ENCODE peak calls at places on chromosomes 16 and 17, in nine cellular contexts. J, C, V, Z, N, O, L, R and S are unnamed samples.

GRCh38 chr17:17782425-17783120 is 54.2 kb downstream of the SREBF1 start:
- DNase-seq in R (no peak), V (no peak), C (no peak), N (no peak), O (peak), J (peak), Z (no peak), L (no peak), S (peak)

GRCh38 chr17:63880706-63881105 is 1.0 kb downstream of the GH2 start:
- DNase-seq in L (no peak), Z (no peak), O (no peak), V (no peak), N (no peak), J (no peak), C (no peak), R (no peak), S (no peak)

GRCh38 chr17:27551701-27552466 is 79.1 kb upstream of the LGALS9 start:
- DNase-seq in L (no peak), Z (no peak), O (peak), C (peak), V (no peak), J (peak), R (no peak), N (no peak), S (no peak)

GRCh38 chr17:17711708-17712141 is 30.5 kb downstream of the RAI1 start:
- DNase-seq in Z (no peak), J (peak), L (no peak), O (peak), C (no peak), R (no peak), N (no peak), V (no peak), S (no peak)

GRCh38 chr16:11135167-11135973 is 120.6 kb downstream of the SOCS1 start:
- DNase-seq in L (peak), N (no peak), Z (no peak), R (no peak), C (peak), J (no peak), V (no peak), O (peak), S (no peak)

GRCh38 chr17:75318211-75318610 is 29.0 kb upstream of the SLC25A19 start:
- DNase-seq in J (no peak), L (no peak), V (no peak), O (no peak), R (no peak), Z (no peak), N (no peak), C (no peak), S (no peak)

GRCh38 chr16:22386976-22387375 is 12.6 kb upstream of the CDR2 start:
- DNase-seq in J (peak), Z (no peak), N (no peak), V (no peak), L (peak), R (peak), O (peak), C (peak), S (no peak)

GRCh38 chr16:58371841-58372240 is 20.4 kb upstream of the GINS3 start:
- DNase-seq in J (no peak), Z (no peak), V (no peak), R (no peak), C (no peak), O (no peak), L (no peak), N (no peak), S (no peak)

GRCh38 chr16:57994778-57995177 is 5.7 kb downstream of the ZNF319 start:
- DNase-seq in Z (no peak), N (no peak), O (peak), R (no peak), C (no peak), L (peak), J (no peak), V (no peak), S (peak)

GRCh38 chr17:17792551-17793377 is 44.0 kb downstream of the SREBF1 start:
- DNase-seq in J (peak), O (no peak), L (peak), V (peak), C (no peak), Z (no peak), R (peak), N (no peak), S (peak)

GRCh38 chr17:83101805-83102480 is 22.5 kb downstream of the METRNL start:
- DNase-seq in N (no peak), L (no peak), J (no peak), O (no peak), V (no peak), R (no peak), Z (no peak), C (peak), S (no peak)

GRCh38 chr17:58809564-58809936 is 53.9 kb downstream of the PPM1E start:
- DNase-seq in R (no peak), J (no peak), O (no peak), C (no peak), V (no peak), N (no peak), Z (no peak), L (no peak), S (no peak)

GRCh38 chr17:29368926-29369325 is 21.2 kb upstream of the TAOK1 start:
- DNase-seq in R (peak), V (no peak), L (no peak), J (peak), Z (no peak), O (no peak), C (no peak), N (no peak), S (no peak)

GRCh38 chr17:76710863-76711611 is at the start of gene MXRA7:
- DNase-seq in R (no peak), J (peak), O (peak), Z (no peak), L (peak), N (no peak), C (peak), V (peak), S (peak)

GRCh38 chr16:20385844-20386832 is 18.4 kb downstream of the PDILT start:
- DNase-seq in Z (no peak), V (peak), N (no peak), O (peak), L (peak), R (no peak), C (peak), J (peak), S (peak)

GRCh38 chr16:14041164-14041563 is 30.0 kb upstream of the MRTFB start:
- DNase-seq in O (no peak), L (no peak), J (no peak), Z (no peak), N (no peak), R (no peak), V (no peak), C (no peak), S (no peak)

GRCh38 chr16:66508261-66508913 is 41.5 kb downstream of the TK2 start:
- DNase-seq in Z (peak), L (no peak), N (no peak), J (peak), C (peak), V (peak), R (peak), O (peak), S (no peak)

GRCh38 chr16:52906271-52906670 is 146.4 kb downstream of the CHD9NB start:
- DNase-seq in L (no peak), Z (no peak), C (peak), O (no peak), R (no peak), N (no peak), J (no peak), V (no peak), S (no peak)

GRCh38 chr17:81991684-81992513 is 14.5 kb downstream of the ASPSCR1 start:
- DNase-seq in R (peak), Z (peak), L (peak), C (peak), V (no peak), J (peak), N (no peak), O (peak), S (no peak)

GRCh38 chr16:69276143-69277115 is 34.7 kb upstream of the VPS4A start:
- DNase-seq in J (peak), L (peak), R (peak), C (no peak), Z (no peak), V (peak), N (no peak), O (no peak), S (no peak)

GRCh38 chr16:27428035-27428785 is 26.2 kb downstream of the IL21R start:
- DNase-seq in C (no peak), O (no peak), N (no peak), V (no peak), Z (no peak), J (no peak), L (no peak), R (no peak), S (no peak)
- TF ChIP-seq CTCF in C (no peak), O (no peak), N (peak), V (no peak), Z (no peak), J (no peak), L (no peak), R (no peak), S (peak)

DNA sequence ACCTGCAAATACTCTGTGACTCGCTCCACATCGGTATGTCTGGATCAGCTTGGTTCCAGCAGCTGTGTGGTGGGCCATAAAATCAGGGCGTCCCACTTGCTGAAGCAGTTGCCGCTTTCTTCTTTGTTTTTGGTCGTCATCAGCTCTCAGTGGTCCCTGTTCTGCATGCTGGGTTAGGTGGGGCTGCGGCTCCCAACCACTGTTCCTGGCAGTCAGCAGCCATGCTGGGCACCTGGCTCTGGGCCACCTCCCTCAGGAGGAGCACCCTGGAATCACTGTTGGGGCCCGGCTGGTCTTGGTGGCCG is 23.0 kb downstream of the MGRN1 start:
- DNase-seq in L (no peak), J (no peak), R (no peak), O (no peak), Z (no peak), V (no peak), N (no peak), C (no peak), S (no peak)
- TF ChIP-seq CTCF in L (no peak), J (no peak), R (no peak), O (no peak), Z (no peak), V (no peak), N (no peak), C (no peak), S (no peak)

GRCh38 chr17:33200587-33200986 is 92.5 kb downstream of the ASIC2 start:
- DNase-seq in L (no peak), V (no peak), C (peak), N (no peak), R (peak), O (no peak), J (peak), Z (no peak), S (no peak)
- TF ChIP-seq CTCF in L (peak), V (no peak), C (no peak), N (no peak), R (no peak), O (no peak), J (peak), Z (no peak), S (no peak)

DNA sequence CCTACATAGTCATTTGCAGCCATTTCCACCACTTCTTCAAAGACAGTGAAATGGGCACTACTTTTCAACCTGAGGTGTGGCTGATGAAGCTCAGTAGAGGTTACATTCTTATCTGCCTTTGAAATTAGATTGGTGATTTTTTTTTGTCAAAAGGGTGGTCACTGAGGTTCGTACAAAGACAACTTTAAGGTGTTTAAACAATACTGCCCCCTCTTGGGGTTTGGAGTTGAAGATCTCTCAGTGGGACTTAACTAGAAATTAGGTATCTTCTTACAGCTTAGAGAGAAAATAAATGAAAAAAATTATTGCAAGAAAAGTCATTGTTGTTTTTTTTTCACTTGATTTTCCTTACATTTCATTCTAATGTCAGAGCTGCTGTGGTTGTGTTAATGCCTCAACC is 713.2 kb downstream of the CDH11 start:
- DNase-seq in V (no peak), C (no peak), R (no peak), Z (no peak), J (no peak), L (no peak), O (no peak), N (no peak), S (no peak)
- TF ChIP-seq CTCF in V (no peak), C (no peak), R (no peak), Z (no peak), J (no peak), L (no peak), O (no peak), N (no peak), S (no peak)

GRCh38 chr17:2204393-2204792 is 99.2 kb downstream of the SMG6 start:
- DNase-seq in L (no peak), C (no peak), J (no peak), O (no peak), V (no peak), Z (no peak), R (no peak), N (no peak), S (no peak)
- TF ChIP-seq CTCF in L (no peak), C (no peak), J (no peak), O (no peak), V (no peak), Z (no peak), R (no peak), N (no peak), S (no peak)

DNA sequence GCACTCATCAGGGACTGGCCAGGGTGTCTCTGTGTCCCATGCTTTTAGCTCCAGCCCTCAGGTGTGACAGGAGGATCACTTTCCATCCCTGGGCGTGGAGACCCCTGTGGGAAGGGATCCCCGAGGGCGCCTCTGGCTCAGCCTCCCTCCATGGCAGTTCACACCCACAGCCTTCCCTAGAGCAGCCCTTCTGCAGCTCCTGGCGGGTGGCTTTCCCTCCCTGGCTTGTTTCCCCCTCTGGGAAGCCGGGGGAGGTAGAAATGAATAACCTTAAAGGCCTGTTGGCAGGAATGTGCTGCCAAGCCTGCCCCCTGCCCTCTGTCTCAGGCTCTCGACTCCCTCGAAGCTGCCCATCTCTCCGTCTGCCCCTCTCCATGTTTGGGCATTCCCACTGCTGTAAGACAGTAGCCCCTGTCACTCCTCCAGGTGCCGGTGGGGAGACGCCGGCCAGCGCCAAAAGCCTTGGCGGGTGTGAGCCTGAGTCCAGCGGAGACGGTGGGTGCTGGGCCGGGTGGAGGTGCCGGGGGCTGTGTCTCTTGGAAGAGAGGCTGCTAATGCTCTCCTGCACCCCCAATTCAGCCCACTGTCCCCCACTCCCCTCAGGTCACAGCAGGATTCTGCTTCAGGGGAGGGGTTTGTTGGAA is 2.1 kb upstream of the ATP2A1 start:
- DNase-seq in C (no peak), L (no peak), Z (no peak), V (no peak), R (no peak), N (no peak), O (no peak), J (no peak), S (no peak)
- TF ChIP-seq CTCF in C (no peak), L (no peak), Z (no peak), V (no peak), R (no peak), N (no peak), O (no peak), J (no peak), S (no peak)

GRCh38 chr16:23595951-23596720 is at the start of gene NDUFAB1:
- DNase-seq in N (peak), L (peak), V (peak), R (peak), O (peak), Z (peak), J (peak), C (peak), S (peak)

GRCh38 chr16:23594186-23594585 is 1.9 kb downstream of the NDUFAB1 start:
- DNase-seq in V (no peak), L (no peak), J (no peak), N (no peak), C (no peak), O (no peak), Z (no peak), R (no peak), S (no peak)

GRCh38 chr16:23595246-23595950 is 718 bp downstream of the NDUFAB1 start:
- DNase-seq in C (no peak), O (no peak), V (no peak), R (no peak), Z (no peak), L (no peak), N (no peak), J (no peak), S (no peak)

GRCh38 chr16:23597003-23597756 is 1.1 kb upstream of the NDUFAB1 start:
- DNase-seq in L (no peak), O (no peak), V (no peak), N (no peak), J (no peak), C (no peak), R (no peak), Z (no peak), S (peak)
- TF ChIP-seq CTCF in L (no peak), O (no peak), V (no peak), N (no peak), J (no peak), C (no peak), R (no peak), Z (no peak), S (no peak)